ENCODE peak calls at places on chromosome 3, in seven cellular contexts. V is SK-N-SH, A is H1, I is HepG2, Y is GM12892, N is K562, B is GM12878. Q is an unnamed sample.

GRCh38 chr3:133934073-133934970 is 38.6 kb upstream of the RAB6B start:
- DNase-seq in N (no peak), I (no peak), B (no peak), A (no peak), Y (no peak), V (no peak), Q (no peak)

GRCh38 chr3:50390523-50391177 is 31.3 kb upstream of the TMEM115 start:
- DNase-seq in B (no peak), A (no peak), Y (no peak), I (no peak), V (peak), N (peak), Q (no peak)

GRCh38 chr3:36866358-36866757 is 78.5 kb downstream of the TRANK1 start:
- DNase-seq in B (no peak), V (no peak), A (no peak), I (no peak), N (no peak), Y (no peak), Q (no peak)

GRCh38 chr3:9682123-9682522 is 21.5 kb upstream of the CPNE9 start:
- DNase-seq in Y (no peak), I (no peak), N (no peak), A (no peak), B (no peak), V (no peak), Q (no peak)

GRCh38 chr3:46897829-46898320 is 20.4 kb downstream of the PTH1R start:
- DNase-seq in N (peak), Y (no peak), I (peak), A (no peak), V (no peak), B (no peak), Q (no peak)

GRCh38 chr3:127652246-127652995 is 20.3 kb upstream of the ABTB1 start:
- DNase-seq in A (no peak), I (peak), Y (peak), N (peak), B (no peak), V (peak), Q (peak)

GRCh38 chr3:168249048-168249538 is 153.4 kb upstream of the GOLIM4 start:
- DNase-seq in V (no peak), B (no peak), Y (peak), A (no peak), I (no peak), N (no peak), Q (no peak)

GRCh38 chr3:25557641-25558040 is 107.1 kb downstream of the TOP2B start:
- DNase-seq in I (no peak), A (no peak), Y (no peak), B (no peak), V (no peak), N (no peak), Q (no peak)

GRCh38 chr3:25585361-25586166 is 79.1 kb downstream of the TOP2B start:
- DNase-seq in Y (no peak), B (no peak), N (no peak), I (no peak), A (no peak), V (no peak), Q (no peak)

GRCh38 chr3:123400169-123400568 is 48.7 kb downstream of the ADCY5 start:
- DNase-seq in I (no peak), B (no peak), V (no peak), Y (no peak), A (no peak), N (no peak), Q (no peak)

GRCh38 chr3:64444619-64445317 is 219.5 kb upstream of the PRICKLE2 start:
- DNase-seq in I (no peak), B (no peak), Y (no peak), A (no peak), N (no peak), V (peak), Q (no peak)

GRCh38 chr3:39810647-39811161 is 1.3 kb downstream of the MYRIP start:
- DNase-seq in B (no peak), Y (no peak), N (no peak), A (no peak), V (no peak), I (no peak), Q (no peak)

GRCh38 chr3:133112666-133113065 is 74.5 kb downstream of the TMEM108 start:
- DNase-seq in B (no peak), Y (no peak), A (no peak), N (no peak), I (no peak), V (no peak), Q (no peak)

GRCh38 chr3:38552364-38552763 is 56.2 kb downstream of the EXOG start:
- DNase-seq in N (no peak), I (no peak), Y (no peak), A (no peak), V (no peak), B (no peak), Q (no peak)

GRCh38 chr3:105863608-105864007 is 5.2 kb downstream of the CBLB start:
- DNase-seq in V (no peak), A (no peak), B (no peak), Y (no peak), N (no peak), I (no peak), Q (no peak)

GRCh38 chr3:105865867-105866350 is 2.9 kb downstream of the CBLB start:
- DNase-seq in Y (no peak), N (no peak), V (no peak), A (no peak), I (no peak), B (no peak), Q (no peak)

GRCh38 chr3:105860649-105861048 is 8.2 kb downstream of the CBLB start:
- DNase-seq in B (no peak), N (no peak), V (no peak), A (no peak), Y (no peak), I (no peak), Q (no peak)

GRCh38 chr3:105865016-105865623 is 3.7 kb downstream of the CBLB start:
- DNase-seq in I (no peak), N (no peak), Y (no peak), B (no peak), V (no peak), A (no peak), Q (no peak)

GRCh38 chr3:105862217-105862616 is 6.6 kb downstream of the CBLB start:
- DNase-seq in A (no peak), I (no peak), B (peak), V (no peak), N (no peak), Y (peak), Q (no peak)
- TF ChIP-seq TAF1 in A (no peak), I (no peak), B (no peak), V (no peak), N (no peak), Y (no peak), Q (no peak)

DNA sequence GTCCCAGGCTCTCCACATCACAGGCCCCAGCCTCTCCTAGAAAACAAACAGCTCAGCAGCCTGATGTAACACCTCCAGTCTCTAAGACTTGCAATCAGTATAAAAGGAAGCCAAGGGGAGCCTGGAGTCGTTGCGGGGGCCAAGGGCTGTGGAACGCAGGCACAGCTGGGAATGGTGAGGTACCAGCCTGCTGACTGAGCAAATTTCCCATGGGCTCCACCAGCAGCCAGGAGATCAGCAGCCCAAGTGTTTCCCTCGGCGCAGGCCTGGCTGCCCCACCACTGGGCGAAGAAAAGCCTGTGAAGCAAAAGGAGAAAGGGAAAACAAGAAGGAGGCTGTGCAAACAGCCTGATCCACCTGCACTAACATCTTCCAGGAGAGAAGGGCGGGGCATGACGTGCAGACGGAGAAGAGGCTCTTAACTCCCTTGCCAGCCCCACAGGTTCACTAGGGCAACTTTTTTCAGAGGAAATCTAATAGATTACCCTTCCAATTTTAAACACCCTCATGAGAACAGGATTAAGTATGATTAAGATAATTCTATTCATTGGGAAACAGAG is 155.2 kb downstream of the SHQ1 start:
- DNase-seq in I (no peak), N (no peak), B (no peak), Y (no peak), V (no peak), A (no peak), Q (no peak)
- TF ChIP-seq TAF1 in I (no peak), N (no peak), B (no peak), Y (no peak), V (no peak), A (no peak), Q (no peak)

GRCh38 chr3:157785071-157785826 is 282.0 kb upstream of the VEPH1 start:
- DNase-seq in Y (no peak), I (peak), N (peak), V (peak), A (no peak), B (no peak), Q (no peak)

GRCh38 chr3:157786618-157787017 is 283.4 kb upstream of the VEPH1 start:
- DNase-seq in Y (no peak), N (no peak), A (no peak), V (peak), B (no peak), I (no peak), Q (no peak)

GRCh38 chr3:157789162-157789561 is 285.9 kb upstream of the VEPH1 start:
- DNase-seq in I (no peak), N (no peak), B (no peak), Y (no peak), A (no peak), V (no peak), Q (no peak)

GRCh38 chr3:157782236-157782635 is 279.0 kb upstream of the VEPH1 start:
- DNase-seq in Y (no peak), A (no peak), N (no peak), I (no peak), B (no peak), V (no peak), Q (no peak)

DNA sequence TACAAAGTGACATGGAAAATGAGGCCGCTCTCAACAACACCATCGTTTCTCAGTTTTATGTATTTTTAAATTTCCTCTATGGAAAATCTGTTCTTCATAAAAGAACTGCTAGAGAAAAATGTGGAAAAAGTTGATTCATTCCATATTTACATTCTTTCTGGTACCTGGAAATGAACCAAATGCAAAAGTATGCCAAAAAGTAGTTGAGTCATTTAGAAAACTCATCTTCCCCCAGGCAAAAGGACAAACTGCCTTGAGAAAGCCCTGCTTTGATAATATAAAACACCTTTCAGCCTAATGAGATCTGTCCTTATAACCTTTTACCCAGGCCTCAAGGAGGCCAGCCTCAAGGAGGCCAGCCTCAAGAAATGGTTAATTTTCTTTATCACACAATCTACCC is 283.0 kb upstream of the VEPH1 start:
- DNase-seq in V (no peak), B (no peak), Y (no peak), I (no peak), A (no peak), N (no peak), Q (no peak)
- TF ChIP-seq TAF1 in V (no peak), B (no peak), Y (no peak), I (no peak), A (no peak), N (no peak), Q (no peak)

GRCh38 chr3:116005404-116005803 is 382.1 kb downstream of the GAP43 start:
- DNase-seq in Y (no peak), B (no peak), V (no peak), N (no peak), A (no peak), I (no peak), Q (no peak)
- TF ChIP-seq TAF1 in Y (no peak), B (no peak), V (no peak), N (no peak), A (no peak), I (no peak), Q (no peak)

GRCh38 chr3:95343767-95344166 is 1280.9 kb downstream of the NSUN3 start:
- DNase-seq in N (no peak), I (no peak), Y (no peak), A (no peak), V (no peak), B (no peak), Q (no peak)
- TF ChIP-seq TAF1 in N (no peak), I (no peak), Y (no peak), A (no peak), V (no peak), B (no peak), Q (no peak)

GRCh38 chr3:55488398-55489055 is 1.4 kb upstream of the WNT5A start:
- DNase-seq in Y (no peak), I (no peak), N (peak), V (peak), A (no peak), B (peak), Q (no peak)
- TF ChIP-seq TAF1 in Y (no peak), I (no peak), N (no peak), V (no peak), A (no peak), B (no peak), Q (no peak)

GRCh38 chr3:140736863-140737460 is 59.1 kb downstream of the TRIM42 start:
- DNase-seq in Y (no peak), N (peak), A (peak), I (peak), B (no peak), V (peak), Q (no peak)
- TF ChIP-seq TAF1 in Y (no peak), N (no peak), A (no peak), I (no peak), B (no peak), V (no peak), Q (no peak)